ENCODE peak calls at places on chromosomes 1 and 21, in six cellular contexts. One of them, this sample, is unnamed.

GRCh38 chr1:9849691-9850441 is 26.1 kb upstream of the CLSTN1 start:
- DNase-seq in mesenchymal stem cell: no peak
- DNase-seq in neuronal stem cell: no peak
- DNase-seq in IMR-90: no peak
- DNase-seq in H9: no peak
- DNase-seq in trophoblast cell: no peak
- DNase-seq in this sample: no peak

GRCh38 chr1:180301135-180301737 is 71.2 kb downstream of the LHX4 start:
- DNase-seq in mesenchymal stem cell: peak; percentile 64
- DNase-seq in trophoblast cell: no peak
- DNase-seq in H9: no peak
- DNase-seq in IMR-90: peak; percentile 72
- DNase-seq in neuronal stem cell: no peak
- DNase-seq in this sample: no peak

GRCh38 chr1:184826001-184826400 is 71.3 kb upstream of the EDEM3 start:
- DNase-seq in trophoblast cell: no peak
- DNase-seq in H9: no peak
- DNase-seq in neuronal stem cell: no peak
- DNase-seq in mesenchymal stem cell: no peak
- DNase-seq in IMR-90: no peak
- DNase-seq in this sample: no peak

GRCh38 chr1:72636636-72637035 is 354.3 kb upstream of the NEGR1 start:
- DNase-seq in neuronal stem cell: no peak
- DNase-seq in trophoblast cell: no peak
- DNase-seq in mesenchymal stem cell: no peak
- DNase-seq in H9: no peak
- DNase-seq in IMR-90: no peak
- DNase-seq in this sample: no peak

GRCh38 chr1:212179394-212180076 is 105.7 kb upstream of the PPP2R5A start:
- DNase-seq in H9: no peak
- DNase-seq in trophoblast cell: peak; percentile 82
- DNase-seq in mesenchymal stem cell: peak; percentile 88
- DNase-seq in IMR-90: peak; percentile 97
- DNase-seq in neuronal stem cell: no peak
- DNase-seq in this sample: no peak

GRCh38 chr1:205595861-205596260 is 36.0 kb downstream of the ELK4 start:
- DNase-seq in mesenchymal stem cell: no peak
- DNase-seq in neuronal stem cell: no peak
- DNase-seq in trophoblast cell: no peak
- DNase-seq in H9: no peak
- DNase-seq in IMR-90: no peak
- DNase-seq in this sample: peak; percentile 27

GRCh38 chr1:98371767-98372166 is 289.8 kb upstream of the SNX7 start:
- DNase-seq in trophoblast cell: no peak
- DNase-seq in neuronal stem cell: no peak
- DNase-seq in mesenchymal stem cell: no peak
- DNase-seq in IMR-90: no peak
- DNase-seq in H9: no peak
- DNase-seq in this sample: no peak

GRCh38 chr1:177780096-177780700 is 189.7 kb downstream of the SEC16B start:
- DNase-seq in mesenchymal stem cell: peak; percentile 51
- DNase-seq in IMR-90: peak; percentile 57
- DNase-seq in H9: no peak
- DNase-seq in trophoblast cell: peak; percentile 54
- DNase-seq in neuronal stem cell: no peak
- DNase-seq in this sample: peak; percentile 36

GRCh38 chr1:234842726-234843641 is 233.0 kb upstream of the IRF2BP2 start:
- DNase-seq in IMR-90: peak; percentile 27
- DNase-seq in mesenchymal stem cell: no peak
- DNase-seq in neuronal stem cell: no peak
- DNase-seq in H9: no peak
- DNase-seq in trophoblast cell: no peak
- DNase-seq in this sample: no peak

GRCh38 chr1:43258370-43258769 is 11.4 kb upstream of the TMEM125 start:
- DNase-seq in mesenchymal stem cell: no peak
- DNase-seq in IMR-90: no peak
- DNase-seq in neuronal stem cell: no peak
- DNase-seq in H9: no peak
- DNase-seq in trophoblast cell: no peak
- DNase-seq in this sample: no peak

GRCh38 chr1:10575616-10576015 is 100.9 kb downstream of the PEX14 start:
- DNase-seq in trophoblast cell: no peak
- DNase-seq in neuronal stem cell: no peak
- DNase-seq in IMR-90: peak; percentile 79
- DNase-seq in mesenchymal stem cell: peak; percentile 31
- DNase-seq in H9: no peak
- DNase-seq in this sample: no peak

GRCh38 chr1:19484338-19484792 is 974 bp downstream of the CAPZB start:
- DNase-seq in mesenchymal stem cell: no peak
- DNase-seq in IMR-90: no peak
- DNase-seq in H9: peak; percentile 48
- DNase-seq in trophoblast cell: no peak
- DNase-seq in neuronal stem cell: no peak
- DNase-seq in this sample: no peak

GRCh38 chr1:62841587-62842169 is 57.7 kb downstream of the ATG4C start:
- DNase-seq in neuronal stem cell: peak; percentile 66
- DNase-seq in IMR-90: peak; percentile 75
- DNase-seq in H9: no peak
- DNase-seq in trophoblast cell: peak; percentile 29
- DNase-seq in mesenchymal stem cell: peak; percentile 63
- DNase-seq in this sample: no peak

GRCh38 chr21:42080788-42081083 is 9.6 kb downstream of the UMODL1 start:
- DNase-seq in IMR-90: peak; percentile 89
- DNase-seq in H9: no peak
- DNase-seq in mesenchymal stem cell: peak; percentile 94
- DNase-seq in trophoblast cell: peak; percentile 29
- DNase-seq in neuronal stem cell: no peak
- DNase-seq in this sample: no peak

GRCh38 chr1:244863491-244864252 is 671 bp downstream of the HNRNPU start:
- DNase-seq in IMR-90: no peak
- DNase-seq in trophoblast cell: no peak
- DNase-seq in H9: no peak
- DNase-seq in mesenchymal stem cell: no peak
- DNase-seq in neuronal stem cell: no peak
- DNase-seq in this sample: no peak

GRCh38 chr21:37565530-37566223 is 199.1 kb downstream of the DYRK1A start:
- DNase-seq in H9: no peak
- DNase-seq in IMR-90: peak; percentile 37
- DNase-seq in neuronal stem cell: no peak
- DNase-seq in trophoblast cell: no peak
- DNase-seq in mesenchymal stem cell: peak; percentile 42
- DNase-seq in this sample: no peak

GRCh38 chr21:40732243-40732642 is 114.7 kb downstream of the DSCAM start:
- DNase-seq in neuronal stem cell: no peak
- DNase-seq in IMR-90: no peak
- DNase-seq in trophoblast cell: no peak
- DNase-seq in H9: no peak
- DNase-seq in mesenchymal stem cell: no peak
- DNase-seq in this sample: no peak

GRCh38 chr1:54279457-54279856 is 79.5 kb downstream of the MRPL37 start:
- DNase-seq in neuronal stem cell: no peak
- DNase-seq in H9: no peak
- DNase-seq in trophoblast cell: no peak
- DNase-seq in IMR-90: no peak
- DNase-seq in mesenchymal stem cell: no peak
- DNase-seq in this sample: no peak

GRCh38 chr1:109079240-109079622 is 3.4 kb upstream of the TAF13 start:
- DNase-seq in H9: no peak
- DNase-seq in IMR-90: no peak
- DNase-seq in trophoblast cell: no peak
- DNase-seq in mesenchymal stem cell: no peak
- DNase-seq in neuronal stem cell: no peak
- DNase-seq in this sample: no peak

GRCh38 chr1:83857705-83858104 is 141.2 kb downstream of the TTLL7 start:
- DNase-seq in mesenchymal stem cell: no peak
- DNase-seq in IMR-90: no peak
- DNase-seq in neuronal stem cell: no peak
- DNase-seq in H9: no peak
- DNase-seq in trophoblast cell: no peak
- DNase-seq in this sample: no peak

GRCh38 chr1:234986750-234987414 is 141.8 kb downstream of the TOMM20 start:
- DNase-seq in neuronal stem cell: peak; percentile 37
- DNase-seq in trophoblast cell: no peak
- DNase-seq in H9: no peak
- DNase-seq in IMR-90: no peak
- DNase-seq in mesenchymal stem cell: peak; percentile 93
- DNase-seq in this sample: no peak

GRCh38 chr1:214941061-214941460 is 141.5 kb upstream of the KCNK2 start:
- DNase-seq in mesenchymal stem cell: no peak
- DNase-seq in IMR-90: no peak
- DNase-seq in H9: no peak
- DNase-seq in neuronal stem cell: no peak
- DNase-seq in trophoblast cell: no peak
- DNase-seq in this sample: no peak

GRCh38 chr1:56120021-56120420 is 459.3 kb downstream of the PLPP3 start:
- DNase-seq in mesenchymal stem cell: peak; percentile 20
- DNase-seq in trophoblast cell: no peak
- DNase-seq in neuronal stem cell: no peak
- DNase-seq in IMR-90: peak; percentile 88
- DNase-seq in H9: no peak
- DNase-seq in this sample: no peak
- H3K14ac ChIP-seq in mesenchymal stem cell: no peak overlapping the region
- H3K14ac ChIP-seq in trophoblast cell: no peak overlapping the region
- H3K14ac ChIP-seq in neuronal stem cell: no peak overlapping the region
- H3K14ac ChIP-seq in IMR-90: no peak overlapping the region
- H3K14ac ChIP-seq in H9: no peak overlapping the region
- H3K14ac ChIP-seq in this sample: no peak overlapping the region

GRCh38 chr1:67823645-67824044 is 9.6 kb downstream of the GNG12 start:
- DNase-seq in mesenchymal stem cell: no peak
- DNase-seq in IMR-90: peak; percentile 48
- DNase-seq in neuronal stem cell: no peak
- DNase-seq in H9: no peak
- DNase-seq in trophoblast cell: no peak
- DNase-seq in this sample: no peak
- H3K14ac ChIP-seq in mesenchymal stem cell: no peak overlapping the region
- H3K14ac ChIP-seq in IMR-90: no peak overlapping the region
- H3K14ac ChIP-seq in neuronal stem cell: no peak overlapping the region
- H3K14ac ChIP-seq in H9: no peak overlapping the region
- H3K14ac ChIP-seq in trophoblast cell: no peak overlapping the region
- H3K14ac ChIP-seq in this sample: no peak overlapping the region

DNA sequence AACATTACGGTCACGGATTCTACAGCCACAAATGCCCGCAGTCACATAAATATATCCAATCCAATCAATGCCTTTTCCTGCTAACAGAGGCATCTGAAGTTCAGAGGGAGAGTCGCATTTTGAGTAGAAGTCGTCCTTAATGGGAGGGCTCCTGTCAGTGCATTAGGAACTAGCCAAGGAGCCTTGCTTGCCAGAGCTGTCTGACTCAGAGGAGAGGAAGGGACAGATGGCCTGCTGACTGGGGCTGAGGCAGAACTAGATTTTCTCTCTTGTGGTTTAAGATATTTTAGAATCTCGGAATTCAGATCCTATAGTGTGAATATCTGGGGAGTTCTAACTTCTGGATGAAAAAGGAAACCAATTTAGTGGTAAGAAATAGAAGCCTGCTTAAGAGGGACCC is 10.6 kb downstream of the XKR8 start:
- DNase-seq in neuronal stem cell: no peak
- DNase-seq in trophoblast cell: no peak
- DNase-seq in H9: no peak
- DNase-seq in mesenchymal stem cell: peak; percentile 83
- DNase-seq in IMR-90: peak; percentile 91
- DNase-seq in this sample: no peak
- H3K14ac ChIP-seq in neuronal stem cell: no peak overlapping the region
- H3K14ac ChIP-seq in trophoblast cell: no peak overlapping the region
- H3K14ac ChIP-seq in H9: no peak overlapping the region
- H3K14ac ChIP-seq in mesenchymal stem cell: no peak overlapping the region
- H3K14ac ChIP-seq in IMR-90: peak overlapping the region; percentile 56
- H3K14ac ChIP-seq in this sample: no peak overlapping the region

GRCh38 chr1:24345334-24345733 is 26.2 kb downstream of the GRHL3 start:
- DNase-seq in IMR-90: no peak
- DNase-seq in trophoblast cell: no peak
- DNase-seq in neuronal stem cell: no peak
- DNase-seq in H9: no peak
- DNase-seq in mesenchymal stem cell: no peak
- DNase-seq in this sample: no peak
- H3K14ac ChIP-seq in IMR-90: no peak overlapping the region
- H3K14ac ChIP-seq in trophoblast cell: no peak overlapping the region
- H3K14ac ChIP-seq in neuronal stem cell: peak overlapping the region; percentile 32
- H3K14ac ChIP-seq in H9: no peak overlapping the region
- H3K14ac ChIP-seq in mesenchymal stem cell: no peak overlapping the region
- H3K14ac ChIP-seq in this sample: no peak overlapping the region

GRCh38 chr21:34531399-34531798 is 19.4 kb upstream of the KCNE1 start:
- DNase-seq in IMR-90: no peak
- DNase-seq in H9: no peak
- DNase-seq in mesenchymal stem cell: no peak
- DNase-seq in trophoblast cell: no peak
- DNase-seq in neuronal stem cell: no peak
- DNase-seq in this sample: no peak
- H3K14ac ChIP-seq in IMR-90: peak overlapping the region; percentile 18
- H3K14ac ChIP-seq in H9: no peak overlapping the region
- H3K14ac ChIP-seq in mesenchymal stem cell: no peak overlapping the region
- H3K14ac ChIP-seq in trophoblast cell: peak overlapping the region; percentile 47
- H3K14ac ChIP-seq in neuronal stem cell: no peak overlapping the region
- H3K14ac ChIP-seq in this sample: no peak overlapping the region

GRCh38 chr1:242585616-242586354 is 61.3 kb upstream of the PLD5 start:
- DNase-seq in H9: peak; percentile 44
- DNase-seq in neuronal stem cell: peak; percentile 15
- DNase-seq in trophoblast cell: no peak
- DNase-seq in mesenchymal stem cell: no peak
- DNase-seq in IMR-90: no peak
- DNase-seq in this sample: peak; percentile 53
- H3K14ac ChIP-seq in H9: no peak overlapping the region
- H3K14ac ChIP-seq in neuronal stem cell: no peak overlapping the region
- H3K14ac ChIP-seq in trophoblast cell: no peak overlapping the region
- H3K14ac ChIP-seq in mesenchymal stem cell: no peak overlapping the region
- H3K14ac ChIP-seq in IMR-90: no peak overlapping the region
- H3K14ac ChIP-seq in this sample: no peak overlapping the region